ENCODE peak calls at places on chromosomes 6 and 20, in six cellular contexts. P is AG09319, L is LNCaP clone FGC, G is natural killer cell, B is cardiac muscle cell, A is PC-3. E is an unnamed sample.

GRCh38 chr20:5657190-5657872 is 92.9 kb upstream of the SHLD1 start:
- DNase-seq in P (peak), L (peak), G (no peak), B (peak), A (peak), E (no peak)

GRCh38 chr20:11429168-11429567 is 488.5 kb upstream of the BTBD3 start:
- DNase-seq in P (no peak), L (no peak), G (no peak), B (no peak), A (peak), E (no peak)

GRCh38 chr6:127690092-127690491 is 113.1 kb downstream of the C6orf58 start:
- DNase-seq in P (peak), L (no peak), G (no peak), B (peak), A (peak), E (no peak)

GRCh38 chr6:156396068-156396771 is 381.0 kb upstream of the ARID1B start:
- DNase-seq in P (no peak), L (no peak), G (no peak), B (no peak), A (no peak), E (no peak)

GRCh38 chr6:119110601-119111548 is 32.4 kb upstream of the FAM184A start:
- DNase-seq in P (no peak), L (no peak), G (no peak), B (peak), A (peak), E (peak)

GRCh38 chr6:3565291-3565690 is 108.4 kb upstream of the SLC22A23 start:
- DNase-seq in P (no peak), L (no peak), G (no peak), B (no peak), A (no peak), E (no peak)

GRCh38 chr6:2235782-2236495 is 9.5 kb downstream of the GMDS start:
- DNase-seq in P (no peak), L (peak), G (no peak), B (no peak), A (no peak), E (no peak)

GRCh38 chr20:396619-397431 is 11.3 kb upstream of the RBCK1 start:
- DNase-seq in P (no peak), L (no peak), G (no peak), B (no peak), A (no peak), E (no peak)

GRCh38 chr6:106844930-106845329 is 129.6 kb downstream of the CD24 start:
- DNase-seq in P (no peak), L (no peak), G (no peak), B (no peak), A (no peak), E (no peak)

GRCh38 chr6:109787312-109787711 is 96.2 kb downstream of the FIG4 start:
- DNase-seq in P (no peak), L (no peak), G (no peak), B (no peak), A (no peak), E (no peak)

GRCh38 chr6:109782401-109783046 is 91.4 kb downstream of the FIG4 start:
- DNase-seq in P (no peak), L (no peak), G (no peak), B (no peak), A (no peak), E (no peak)

GRCh38 chr6:109781001-109781400 is 89.9 kb downstream of the FIG4 start:
- DNase-seq in P (no peak), L (no peak), G (no peak), B (no peak), A (no peak), E (no peak)

GRCh38 chr6:109788687-109789086 is 97.6 kb downstream of the FIG4 start:
- DNase-seq in P (no peak), L (no peak), G (no peak), B (peak), A (no peak), E (no peak)

GRCh38 chr6:109783245-109783990 is 92.3 kb downstream of the FIG4 start:
- DNase-seq in P (no peak), L (no peak), G (no peak), B (peak), A (peak), E (no peak)
- TF ChIP-seq CTCF in P (no peak), L (peak), G (peak), B (peak), A (peak), E (peak)

GRCh38 chr20:4289875-4290274 is 274.5 kb upstream of the RNF24 start:
- DNase-seq in P (no peak), L (no peak), G (no peak), B (no peak), A (peak), E (no peak)
- TF ChIP-seq CTCF in P (no peak), L (peak), G (no peak), B (peak), A (peak), E (no peak)

DNA sequence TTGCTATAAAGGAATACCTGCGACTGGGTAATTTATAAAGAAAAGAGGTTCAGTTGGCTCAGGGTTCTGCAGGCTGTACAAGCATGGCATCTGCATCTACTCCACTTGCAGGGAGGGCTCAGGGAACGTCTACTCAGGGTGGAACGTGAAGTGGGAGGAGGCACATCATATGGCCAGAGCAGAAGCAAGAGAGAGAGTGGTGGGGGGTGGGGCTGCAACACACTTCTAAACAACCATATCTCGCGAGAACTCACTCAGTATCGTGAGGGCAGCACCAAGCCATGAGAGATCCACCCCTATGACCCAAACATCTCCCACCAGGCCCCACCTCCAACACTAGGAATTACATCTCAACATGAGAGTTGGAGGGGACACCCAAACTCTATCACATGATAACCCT is 109.8 kb upstream of the SCAF8 start:
- DNase-seq in P (no peak), L (no peak), G (no peak), B (no peak), A (no peak), E (no peak)
- TF ChIP-seq CTCF in P (no peak), L (no peak), G (no peak), B (no peak), A (no peak), E (no peak)

GRCh38 chr6:108840919-108841318 is 7.3 kb upstream of the ARMC2 start:
- DNase-seq in P (no peak), L (no peak), G (no peak), B (no peak), A (no peak), E (no peak)

GRCh38 chr6:108838101-108838717 is 10.0 kb upstream of the ARMC2 start:
- DNase-seq in P (no peak), L (no peak), G (peak), B (peak), A (peak), E (peak)

GRCh38 chr6:108839068-108839467 is 9.2 kb upstream of the ARMC2 start:
- DNase-seq in P (no peak), L (no peak), G (no peak), B (no peak), A (no peak), E (no peak)

GRCh38 chr6:108844135-108844534 is 4.1 kb upstream of the ARMC2 start:
- DNase-seq in P (no peak), L (no peak), G (no peak), B (no peak), A (no peak), E (no peak)

GRCh38 chr6:108841377-108841855 is 6.8 kb upstream of the ARMC2 start:
- DNase-seq in P (no peak), L (no peak), G (no peak), B (no peak), A (no peak), E (no peak)
- TF ChIP-seq CTCF in P (no peak), L (no peak), G (no peak), B (no peak), A (no peak), E (no peak)

GRCh38 chr6:148263010-148263409 is 79.6 kb upstream of the SASH1 start:
- DNase-seq in P (no peak), L (peak), G (no peak), B (no peak), A (peak), E (no peak)
- TF ChIP-seq CTCF in P (no peak), L (peak), G (no peak), B (no peak), A (no peak), E (no peak)

GRCh38 chr6:135411849-135412248 is 85.7 kb downstream of the AHI1 start:
- DNase-seq in P (no peak), L (no peak), G (no peak), B (no peak), A (no peak), E (no peak)

GRCh38 chr6:135410856-135411255 is 86.7 kb downstream of the AHI1 start:
- DNase-seq in P (no peak), L (no peak), G (no peak), B (no peak), A (no peak), E (no peak)

GRCh38 chr6:135411339-135411738 is 86.2 kb downstream of the AHI1 start:
- DNase-seq in P (no peak), L (no peak), G (no peak), B (no peak), A (peak), E (no peak)
- TF ChIP-seq CTCF in P (peak), L (peak), G (no peak), B (peak), A (peak), E (peak)

DNA sequence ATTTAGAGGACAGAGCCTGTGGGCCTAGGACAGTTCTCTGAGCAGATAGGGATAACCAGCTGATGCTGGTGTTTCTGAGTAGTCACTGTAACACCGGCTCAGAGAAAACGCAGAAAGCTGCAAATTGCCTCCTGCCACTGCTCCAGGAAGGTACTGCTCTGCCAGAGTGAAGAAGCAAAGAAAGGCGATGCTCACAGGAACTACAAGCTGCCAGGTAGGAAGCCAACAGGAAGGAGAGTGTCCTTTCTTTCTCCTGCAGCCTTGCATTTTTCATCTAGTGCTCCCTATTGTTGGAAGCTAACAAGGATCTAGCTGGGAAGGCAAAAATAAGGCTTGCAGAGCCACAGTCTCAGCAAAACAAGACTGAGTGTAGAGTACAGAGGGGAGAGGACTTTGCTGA is 70.7 kb upstream of the RAB32 start:
- DNase-seq in P (no peak), L (no peak), G (no peak), B (no peak), A (no peak), E (no peak)
- TF ChIP-seq CTCF in P (no peak), L (no peak), G (no peak), B (no peak), A (no peak), E (no peak)

DNA sequence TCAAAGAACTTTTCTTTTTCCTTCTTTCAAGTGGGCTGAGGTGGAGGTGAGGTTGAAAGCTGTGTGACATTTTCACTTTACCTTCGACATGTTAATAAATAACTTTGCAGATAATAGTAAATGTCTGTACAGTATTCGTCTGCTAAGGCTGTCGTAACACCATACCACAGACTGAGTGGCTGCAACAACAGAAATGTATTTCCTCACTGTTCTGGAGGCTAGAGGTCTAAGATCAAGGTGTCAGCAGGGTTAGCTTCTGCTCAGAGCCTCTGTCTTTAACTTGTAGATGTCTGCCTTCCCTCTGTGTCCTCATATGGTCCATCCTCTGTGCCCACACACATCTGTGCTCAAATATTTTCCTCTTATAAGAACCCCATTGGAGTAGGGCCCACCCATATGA is 14.9 kb downstream of the PHACTR2 start:
- DNase-seq in P (no peak), L (no peak), G (no peak), B (no peak), A (no peak), E (no peak)
- TF ChIP-seq CTCF in P (no peak), L (no peak), G (no peak), B (no peak), A (no peak), E (no peak)

GRCh38 chr6:26552205-26552604 is 14.0 kb downstream of the HMGN4 start:
- DNase-seq in P (no peak), L (no peak), G (no peak), B (no peak), A (no peak), E (no peak)

GRCh38 chr6:26552640-26553189 is 14.5 kb downstream of the HMGN4 start:
- DNase-seq in P (no peak), L (no peak), G (no peak), B (no peak), A (peak), E (no peak)

GRCh38 chr6:26553739-26554668 is 15.8 kb downstream of the HMGN4 start:
- DNase-seq in P (peak), L (peak), G (peak), B (peak), A (peak), E (peak)

GRCh38 chr6:26553264-26553738 is 15.1 kb downstream of the HMGN4 start:
- DNase-seq in P (no peak), L (no peak), G (peak), B (peak), A (peak), E (peak)

DNA sequence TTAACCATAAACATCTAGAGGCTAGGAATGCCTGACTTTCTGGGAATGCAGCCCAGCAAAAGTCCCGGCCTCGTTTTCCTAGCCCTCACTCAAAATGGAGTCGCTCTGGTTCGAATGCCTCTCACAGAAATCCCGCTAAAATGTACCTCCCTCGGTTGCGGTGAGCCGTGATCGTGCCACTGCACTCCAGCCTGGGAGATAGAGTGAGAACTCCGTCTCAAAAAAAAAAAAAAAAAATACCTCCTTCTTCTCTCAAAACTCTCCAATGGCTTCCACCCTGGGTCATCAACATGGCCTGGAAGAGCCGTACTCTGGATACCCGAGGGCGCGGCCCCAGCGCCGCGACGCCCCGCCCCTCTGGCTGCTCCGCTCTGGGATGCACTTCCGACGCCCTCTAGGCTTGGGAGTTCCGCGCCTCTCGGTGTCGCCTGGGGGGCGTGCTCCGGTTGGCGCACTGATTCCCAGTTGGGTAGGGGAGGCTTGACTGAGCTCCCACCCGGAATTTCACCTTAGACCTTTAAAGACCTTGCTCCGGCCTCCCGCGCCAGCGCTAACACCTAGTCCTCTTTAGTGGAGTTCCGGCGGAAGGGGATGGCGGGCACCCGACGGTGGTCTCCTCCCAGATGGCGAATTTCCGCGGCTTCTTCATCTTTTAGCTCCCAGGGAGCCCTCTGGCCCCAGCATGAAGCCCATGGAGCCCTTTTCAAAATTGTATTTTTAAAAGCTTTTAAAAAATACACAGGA is 12.3 kb downstream of the HMGN4 start:
- DNase-seq in P (no peak), L (no peak), G (peak), B (peak), A (peak), E (peak)
- TF ChIP-seq CTCF in P (peak), L (no peak), G (no peak), B (no peak), A (no peak), E (peak)

GRCh38 chr20:31721408-31722332 is 998 bp downstream of the BCL2L1 start:
- DNase-seq in P (no peak), L (no peak), G (no peak), B (no peak), A (peak), E (no peak)

GRCh38 chr20:31719644-31720485 is 2.8 kb downstream of the BCL2L1 start:
- DNase-seq in P (no peak), L (peak), G (no peak), B (no peak), A (peak), E (peak)

GRCh38 chr20:31718952-31719643 is 3.6 kb downstream of the BCL2L1 start:
- DNase-seq in P (no peak), L (peak), G (no peak), B (no peak), A (peak), E (no peak)

GRCh38 chr20:31722388-31723281 is at the start of gene BCL2L1:
- DNase-seq in P (peak), L (peak), G (peak), B (peak), A (peak), E (peak)

GRCh38 chr20:31720486-31721407 is 1.9 kb downstream of the BCL2L1 start:
- DNase-seq in P (no peak), L (no peak), G (peak), B (no peak), A (peak), E (no peak)
- TF ChIP-seq CTCF in P (no peak), L (no peak), G (peak), B (no peak), A (no peak), E (no peak)